ENCODE peak calls at places on chromosomes 11 and 22, in six cellular contexts. T is T1000; V is T follicular helper cell; U is Karpas-422; C is Kasumi-1; L is activated T-helper 1 cell treated with anti-CD3 and anti-CD28 coated beads, Interleukin-2, amount 50 U/mL, for 16 hours. Y is an unnamed sample.

GRCh38 chr11:70474710-70475109 is 76.4 kb downstream of the CTTN start:
- DNase-seq in L (no peak), T (no peak), V (no peak), C (no peak), U (no peak), Y (no peak)

GRCh38 chr11:100574894-100575769 is 112.0 kb upstream of the ARHGAP42 start:
- DNase-seq in C (peak; percentile 32), U (peak; percentile 73), L (no peak), T (no peak), V (no peak), Y (no peak)

GRCh38 chr11:110529043-110529442 is 99.3 kb downstream of the FDX1 start:
- DNase-seq in T (no peak), L (no peak), U (peak; percentile 83), V (no peak), C (peak; percentile 33), Y (no peak)

GRCh38 chr11:1304376-1304775 is 5.1 kb downstream of the TOLLIP start:
- DNase-seq in L (no peak), V (no peak), T (no peak), C (no peak), U (no peak), Y (no peak)

GRCh38 chr22:38569181-38569971 is 607 bp downstream of the DMC1 start:
- DNase-seq in T (no peak), U (peak; percentile 64), L (no peak), C (no peak), V (no peak), Y (no peak)

GRCh38 chr22:47927811-47928210 is 1165.4 kb downstream of the TBC1D22A start:
- DNase-seq in V (no peak), C (no peak), L (no peak), U (no peak), T (no peak), Y (no peak)

GRCh38 chr22:47195156-47195675 is 432.8 kb downstream of the TBC1D22A start:
- DNase-seq in L (no peak), C (no peak), V (no peak), T (no peak), U (no peak), Y (no peak)

GRCh38 chr11:125245299-125245698 is 80.7 kb downstream of the PKNOX2 start:
- DNase-seq in V (no peak), T (no peak), L (no peak), U (no peak), C (no peak), Y (no peak)

GRCh38 chr11:1484716-1485503 is 1.7 kb downstream of the MOB2 start:
- DNase-seq in V (no peak), L (no peak), T (no peak), C (no peak), U (no peak), Y (no peak)

Y was measured in naive thymus-derived CD8-positive, alpha-beta T cell.